ENCODE peak calls at places on chromosome 6, in six cellular contexts. P is CD8-positive, alpha-beta T cell; E is cardiac muscle cell; F is GM12865; W is astrocyte of the cerebellum; C is MM.1S. N is an unnamed sample.

GRCh38 chr6:52509281-52510212 is 67.3 kb downstream of the TRAM2 start:
- DNase-seq in P (no peak), E (no peak), F (no peak), W (no peak), C (no peak), N (no peak)

GRCh38 chr6:148447521-148448230 is 105.0 kb downstream of the SASH1 start:
- DNase-seq in P (no peak), E (no peak), F (no peak), W (no peak), C (no peak), N (no peak)

GRCh38 chr6:134196568-134197301 is 121.2 kb downstream of the SGK1 start:
- DNase-seq in P (no peak), E (no peak), F (peak), W (no peak), C (peak), N (peak)

GRCh38 chr6:127737009-127737486 is 160.1 kb downstream of the C6orf58 start:
- DNase-seq in P (peak), E (peak), F (peak), W (peak), C (peak), N (peak)

GRCh38 chr6:41257369-41258195 is 28.9 kb downstream of the TREM1 start:
- DNase-seq in P (no peak), E (no peak), F (no peak), W (peak), C (no peak), N (no peak)

GRCh38 chr6:137471497-137471896 is 22.7 kb downstream of the OLIG3 start:
- DNase-seq in P (no peak), E (no peak), F (no peak), W (no peak), C (no peak), N (no peak)

GRCh38 chr6:104253236-104253635 is 606.5 kb downstream of the HACE1 start:
- DNase-seq in P (no peak), E (no peak), F (no peak), W (no peak), C (no peak), N (no peak)

GRCh38 chr6:25714765-25715164 is 39.8 kb upstream of the SLC17A4 start:
- DNase-seq in P (no peak), E (no peak), F (no peak), W (no peak), C (no peak), N (no peak)

GRCh38 chr6:88490865-88491264 is 324.7 kb upstream of the CNR1 start:
- DNase-seq in P (no peak), E (no peak), F (no peak), W (peak), C (no peak), N (no peak)

GRCh38 chr6:170291271-170292110 is 613 bp upstream of the DLL1 start:
- DNase-seq in P (peak), E (peak), F (peak), W (no peak), C (no peak), N (peak)

GRCh38 chr6:117545161-117545595 is 57.1 kb downstream of the GOPC start:
- DNase-seq in P (no peak), E (no peak), F (no peak), W (no peak), C (peak), N (no peak)

GRCh38 chr6:71290611-71291010 is 2.0 kb downstream of the OGFRL1 start:
- DNase-seq in P (no peak), E (no peak), F (no peak), W (no peak), C (no peak), N (no peak)

GRCh38 chr6:117018771-117019170 is 141.7 kb downstream of the RFX6 start:
- DNase-seq in P (no peak), E (no peak), F (no peak), W (no peak), C (no peak), N (no peak)

DNA sequence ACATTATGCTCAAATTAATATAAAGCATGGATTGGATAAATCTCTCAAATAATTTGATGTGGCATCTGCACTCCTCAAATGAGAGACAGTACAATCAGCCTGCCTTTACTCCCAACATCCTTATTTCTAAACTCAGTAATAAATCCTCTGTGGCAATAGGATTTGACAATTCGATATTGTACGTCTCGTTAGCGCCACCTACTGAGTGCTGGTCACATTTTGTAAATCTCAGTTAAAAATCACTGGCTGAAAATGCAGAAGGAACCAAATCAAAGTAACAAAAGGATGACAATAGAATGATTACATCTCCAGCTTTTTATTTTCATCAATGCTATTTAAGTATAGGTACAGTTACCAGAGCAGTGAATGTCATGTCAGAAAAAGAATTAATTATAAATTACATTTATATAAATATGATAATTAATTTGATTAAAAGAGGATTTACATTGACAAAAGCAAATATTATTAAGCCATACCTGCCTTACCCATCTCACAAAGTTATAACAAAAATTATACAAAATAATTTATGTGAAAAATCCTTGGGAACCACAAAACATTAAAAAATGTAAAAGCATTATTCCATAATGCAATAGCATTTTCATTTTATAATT is 20.2 kb upstream of the GJE1 start:
- DNase-seq in P (peak), E (peak), F (peak), W (peak), C (peak), N (peak)
- TF ChIP-seq CTCF in P (peak), E (peak), F (peak), W (peak), C (peak), N (peak)

GRCh38 chr6:42563697-42564495 is at the start of gene UBR2:
- DNase-seq in P (peak), E (peak), F (peak), W (peak), C (peak), N (peak)
- TF ChIP-seq CTCF in P (peak), E (peak), F (peak), W (peak), C (peak), N (peak)

DNA sequence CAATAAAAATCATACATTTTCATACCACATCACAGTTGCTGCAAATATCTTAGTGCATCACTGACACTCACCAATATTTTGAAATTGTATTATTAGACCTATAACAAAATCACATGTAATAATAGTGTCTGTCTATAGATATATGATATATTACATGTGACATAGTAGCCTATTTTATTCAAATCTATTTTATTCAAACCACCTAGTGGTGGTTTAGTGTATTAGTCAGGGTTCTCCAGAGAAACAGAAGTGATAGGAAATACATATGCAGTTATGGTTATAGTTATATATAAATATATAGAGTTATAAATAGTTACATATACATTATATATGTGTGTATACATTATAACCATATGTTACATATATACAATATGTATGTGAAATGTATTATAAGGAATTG is 366.5 kb upstream of the ARID1B start:
- DNase-seq in P (no peak), E (no peak), F (no peak), W (no peak), C (no peak), N (no peak)
- TF ChIP-seq CTCF in P (peak), E (peak), F (no peak), W (no peak), C (no peak), N (no peak)

GRCh38 chr6:152267967-152268845 is 369.0 kb downstream of the SYNE1 start:
- DNase-seq in P (no peak), E (peak), F (peak), W (no peak), C (peak), N (peak)
- TF ChIP-seq CTCF in P (peak), E (peak), F (peak), W (peak), C (peak), N (peak)

DNA sequence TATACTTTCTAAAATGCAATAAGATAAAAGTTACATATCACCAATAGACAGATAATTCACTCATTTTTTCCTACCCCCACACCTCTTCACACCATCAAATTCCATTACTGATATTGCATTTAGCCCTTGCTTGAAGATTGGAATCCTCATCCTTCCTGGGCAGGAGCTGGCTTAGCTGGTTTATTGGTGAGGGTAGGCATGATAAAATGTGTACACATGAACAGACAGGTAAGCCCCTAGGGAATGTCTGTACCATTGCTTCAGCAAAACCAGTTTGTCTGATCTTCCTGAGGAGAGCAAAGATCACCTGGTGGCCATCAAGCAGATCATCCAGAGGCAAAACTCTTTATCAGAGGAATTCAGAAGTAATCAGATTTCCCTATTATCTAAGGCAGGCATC is 6.8 kb upstream of the FABP7 start:
- DNase-seq in P (no peak), E (no peak), F (no peak), W (no peak), C (no peak), N (no peak)
- TF ChIP-seq CTCF in P (no peak), E (no peak), F (no peak), W (no peak), C (no peak), N (no peak)

GRCh38 chr6:31114970-31115849 is 610 bp downstream of the PSORS1C1 start:
- DNase-seq in P (no peak), E (no peak), F (no peak), W (peak), C (no peak), N (no peak)
- TF ChIP-seq CTCF in P (no peak), E (peak), F (no peak), W (peak), C (peak), N (no peak)

GRCh38 chr6:35027807-35028206 is 113.3 kb downstream of the TCP11 start:
- DNase-seq in P (no peak), E (no peak), F (no peak), W (no peak), C (no peak), N (no peak)

GRCh38 chr6:35024601-35025054 is 116.5 kb downstream of the TCP11 start:
- DNase-seq in P (no peak), E (peak), F (no peak), W (peak), C (no peak), N (no peak)

GRCh38 chr6:35026434-35027222 is 114.5 kb downstream of the TCP11 start:
- DNase-seq in P (no peak), E (no peak), F (no peak), W (no peak), C (no peak), N (no peak)

GRCh38 chr6:35023601-35024000 is 117.5 kb downstream of the TCP11 start:
- DNase-seq in P (no peak), E (no peak), F (no peak), W (no peak), C (no peak), N (no peak)

DNA sequence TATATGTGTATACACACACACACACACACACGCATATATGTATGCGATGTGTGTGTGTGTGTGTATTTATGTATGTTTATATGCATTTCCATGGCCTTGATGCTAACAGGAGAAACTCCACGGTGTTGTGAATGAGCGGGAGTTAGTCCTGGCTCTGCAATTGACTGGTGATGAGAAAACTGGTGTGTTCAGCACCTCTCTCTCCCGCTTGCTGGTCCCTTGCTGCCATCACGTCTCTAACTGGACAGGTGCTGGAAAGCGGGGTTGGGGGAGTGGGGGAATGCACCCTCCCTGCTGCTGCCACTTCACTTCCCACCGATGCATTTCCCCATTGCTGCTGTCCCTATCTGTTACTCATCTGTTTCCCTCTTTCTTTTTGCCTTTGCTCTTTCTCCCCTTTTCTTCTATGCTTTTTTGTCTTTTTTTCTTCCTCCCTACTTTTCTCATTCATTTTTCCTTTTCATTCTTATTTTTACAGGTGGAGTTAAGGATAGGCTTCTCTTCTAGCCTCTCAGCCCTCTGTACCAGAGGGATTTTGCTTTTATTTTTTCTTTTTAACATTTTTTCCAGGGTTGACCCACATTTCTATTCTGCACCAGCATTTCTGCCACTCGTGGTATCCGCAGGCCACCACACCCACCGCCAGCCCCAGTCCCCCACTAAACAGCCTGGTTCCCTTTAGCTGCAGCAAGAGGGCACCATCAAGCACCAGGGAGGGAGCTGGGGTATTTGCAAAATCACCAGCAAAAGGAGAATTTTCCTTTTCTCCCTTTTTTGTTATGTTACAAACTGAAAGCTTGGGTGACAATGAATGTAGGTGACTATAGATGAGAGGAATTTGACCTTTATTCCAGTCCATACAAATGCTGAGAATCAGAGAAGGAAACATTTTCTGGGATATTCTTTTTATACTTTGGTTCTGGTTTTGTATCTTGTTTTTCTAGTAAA is 115.6 kb downstream of the TCP11 start:
- DNase-seq in P (no peak), E (no peak), F (no peak), W (no peak), C (no peak), N (no peak)
- TF ChIP-seq CTCF in P (no peak), E (peak), F (no peak), W (peak), C (no peak), N (peak)

DNA sequence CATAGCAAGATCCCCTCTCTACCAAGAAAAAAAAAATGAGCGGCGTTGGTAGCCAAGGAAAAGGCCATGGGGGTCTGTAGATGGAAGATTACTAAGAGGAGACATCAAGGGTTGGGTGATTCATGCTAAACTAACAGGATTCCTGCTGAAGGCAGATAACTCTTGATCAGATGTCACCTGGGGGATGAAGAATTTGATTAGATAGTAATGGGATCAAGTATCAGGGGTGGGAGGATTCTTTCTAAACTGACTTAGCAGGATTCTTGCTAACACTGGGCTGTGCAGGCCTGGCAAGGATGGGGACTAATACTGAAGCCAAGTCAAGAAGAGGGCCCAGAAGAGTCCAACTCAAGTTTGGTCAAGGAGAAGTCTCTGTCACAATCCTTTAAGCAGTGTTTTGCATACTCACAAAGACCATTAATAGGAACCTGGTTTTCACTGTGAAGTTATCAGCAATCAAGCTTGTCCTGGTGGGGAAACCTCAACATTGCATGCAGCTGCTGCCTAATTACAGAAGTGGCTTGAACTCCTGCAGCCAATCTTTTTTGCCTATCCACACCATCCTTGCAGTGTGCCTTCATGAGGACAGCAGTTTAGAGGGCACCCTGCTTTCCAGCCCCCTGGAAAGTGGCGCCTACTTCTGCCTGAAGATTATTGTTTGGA is 61.3 kb downstream of the ANKRD6 start:
- DNase-seq in P (no peak), E (no peak), F (peak), W (no peak), C (no peak), N (no peak)
- TF ChIP-seq CTCF in P (no peak), E (no peak), F (peak), W (peak), C (peak), N (no peak)

DNA sequence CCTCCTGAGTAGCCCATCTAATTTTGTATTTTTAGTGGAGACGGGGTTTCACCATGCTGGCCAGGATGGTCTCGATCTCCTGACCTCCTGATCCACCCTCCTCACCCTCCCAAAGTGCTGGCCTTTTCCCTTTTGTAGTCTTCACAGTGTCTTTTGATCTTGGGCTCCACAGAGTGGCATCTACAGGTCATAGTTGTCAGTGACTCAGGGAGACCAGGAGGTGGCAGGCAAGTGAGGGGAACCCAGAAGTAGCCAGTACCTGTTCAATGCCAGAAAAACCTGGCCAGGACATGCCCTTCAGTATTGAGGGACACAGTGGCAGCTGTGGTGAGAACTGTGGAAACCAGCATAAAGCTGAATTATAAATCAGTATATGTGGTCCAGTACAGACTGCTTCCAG is 19.6 kb downstream of the RPP21 start:
- DNase-seq in P (no peak), E (no peak), F (peak), W (no peak), C (no peak), N (no peak)
- TF ChIP-seq CTCF in P (no peak), E (no peak), F (peak), W (no peak), C (peak), N (peak)

DNA sequence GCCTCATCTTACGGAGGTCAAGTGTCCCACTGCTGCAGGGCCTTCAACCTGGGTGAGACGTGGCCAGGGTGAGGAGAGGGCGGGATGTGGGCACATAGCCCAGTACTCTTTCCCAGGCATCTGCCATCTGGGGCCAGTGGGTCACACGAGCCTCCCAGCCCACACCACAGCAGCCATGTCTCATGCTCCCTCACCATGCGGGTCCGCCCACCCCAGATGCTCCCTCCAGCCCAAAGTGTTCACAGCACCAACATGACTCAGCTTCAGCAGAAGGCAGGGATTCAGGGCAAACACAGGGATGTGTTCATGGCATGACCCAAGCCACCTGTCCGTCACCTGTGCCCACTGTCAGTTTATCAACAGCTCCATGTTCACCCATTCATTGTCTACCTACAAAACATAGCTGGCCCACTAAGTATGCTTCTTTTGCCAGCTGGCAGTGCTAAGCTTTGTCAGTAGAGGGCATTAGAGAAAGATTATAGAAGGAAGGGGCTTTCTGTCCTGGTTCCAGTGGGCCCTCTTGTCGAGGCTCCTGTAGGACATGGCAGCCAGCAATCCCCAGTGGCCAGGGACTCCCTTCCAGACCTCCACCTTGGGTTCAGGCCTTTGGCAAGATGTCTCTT is 109.2 kb downstream of the FOXF2 start:
- DNase-seq in P (no peak), E (no peak), F (no peak), W (no peak), C (no peak), N (no peak)
- TF ChIP-seq CTCF in P (no peak), E (no peak), F (peak), W (peak), C (peak), N (peak)

N was measured in GM10248.